ENCODE peak calls at places on chromosomes 16 and 17, in five cellular contexts. One of them, this sample, is unnamed.

GRCh38 chr16:52404546-52404945 is 142.4 kb downstream of the TOX3 start:
- DNase-seq in testis: no peak
- DNase-seq in T-helper 17 cell: no peak
- DNase-seq in astrocyte of the cerebellum: no peak
- DNase-seq in AG10803: no peak
- DNase-seq in this sample: no peak

GRCh38 chr17:7656958-7657715 is 6.4 kb downstream of the ATP1B2 start:
- DNase-seq in T-helper 17 cell: no peak
- DNase-seq in astrocyte of the cerebellum: no peak
- DNase-seq in testis: peak
- DNase-seq in AG10803: no peak
- DNase-seq in this sample: no peak

GRCh38 chr16:27449434-27450188 is 47.6 kb downstream of the IL21R start:
- DNase-seq in T-helper 17 cell: peak
- DNase-seq in testis: no peak
- DNase-seq in AG10803: no peak
- DNase-seq in astrocyte of the cerebellum: no peak
- DNase-seq in this sample: no peak

GRCh38 chr16:51820176-51820575 is 669.1 kb upstream of the SALL1 start:
- DNase-seq in AG10803: no peak
- DNase-seq in astrocyte of the cerebellum: no peak
- DNase-seq in T-helper 17 cell: no peak
- DNase-seq in testis: no peak
- DNase-seq in this sample: no peak

GRCh38 chr16:57115504-57116182 is 23.3 kb downstream of the CPNE2 start:
- DNase-seq in astrocyte of the cerebellum: peak
- DNase-seq in testis: peak
- DNase-seq in AG10803: no peak
- DNase-seq in T-helper 17 cell: no peak
- DNase-seq in this sample: peak

GRCh38 chr17:38460082-38460715 is 31.9 kb downstream of the ARHGAP23 start:
- DNase-seq in T-helper 17 cell: no peak
- DNase-seq in astrocyte of the cerebellum: no peak
- DNase-seq in AG10803: no peak
- DNase-seq in testis: peak
- DNase-seq in this sample: peak

GRCh38 chr16:66858740-66859396 is 14.7 kb downstream of the CA7 start:
- DNase-seq in T-helper 17 cell: no peak
- DNase-seq in astrocyte of the cerebellum: no peak
- DNase-seq in testis: no peak
- DNase-seq in AG10803: peak
- DNase-seq in this sample: no peak

GRCh38 chr16:85947511-85948509 is 48.8 kb downstream of the IRF8 start:
- DNase-seq in astrocyte of the cerebellum: no peak
- DNase-seq in AG10803: no peak
- DNase-seq in testis: no peak
- DNase-seq in T-helper 17 cell: no peak
- DNase-seq in this sample: no peak

GRCh38 chr17:8608001-8608400 is 22.5 kb downstream of the MYH10 start:
- DNase-seq in astrocyte of the cerebellum: no peak
- DNase-seq in testis: no peak
- DNase-seq in T-helper 17 cell: no peak
- DNase-seq in AG10803: no peak
- DNase-seq in this sample: no peak

GRCh38 chr17:8537734-8538133 is 92.8 kb downstream of the MYH10 start:
- DNase-seq in T-helper 17 cell: no peak
- DNase-seq in testis: no peak
- DNase-seq in AG10803: no peak
- DNase-seq in astrocyte of the cerebellum: no peak
- DNase-seq in this sample: no peak

GRCh38 chr17:56099649-56100048 is 53.6 kb upstream of the ANKFN1 start:
- DNase-seq in astrocyte of the cerebellum: no peak
- DNase-seq in AG10803: peak
- DNase-seq in testis: no peak
- DNase-seq in T-helper 17 cell: no peak
- DNase-seq in this sample: no peak

GRCh38 chr16:77905356-77905920 is 116.9 kb upstream of the CLEC3A start:
- DNase-seq in T-helper 17 cell: no peak
- DNase-seq in AG10803: no peak
- DNase-seq in testis: no peak
- DNase-seq in astrocyte of the cerebellum: no peak
- DNase-seq in this sample: no peak

GRCh38 chr17:83171661-83172060 is 92.3 kb downstream of the METRNL start:
- DNase-seq in astrocyte of the cerebellum: no peak
- DNase-seq in AG10803: peak
- DNase-seq in T-helper 17 cell: no peak
- DNase-seq in testis: no peak
- DNase-seq in this sample: no peak

GRCh38 chr17:77842906-77843249 is 115.6 kb upstream of the TNRC6C start:
- DNase-seq in T-helper 17 cell: no peak
- DNase-seq in AG10803: peak
- DNase-seq in testis: no peak
- DNase-seq in astrocyte of the cerebellum: no peak
- DNase-seq in this sample: no peak

GRCh38 chr17:27233783-27234182 is 60.1 kb upstream of the WSB1 start:
- DNase-seq in testis: no peak
- DNase-seq in T-helper 17 cell: no peak
- DNase-seq in AG10803: no peak
- DNase-seq in astrocyte of the cerebellum: no peak
- DNase-seq in this sample: no peak

GRCh38 chr16:48053346-48053745 is 102.4 kb downstream of the ABCC12 start:
- DNase-seq in AG10803: peak
- DNase-seq in astrocyte of the cerebellum: peak
- DNase-seq in testis: peak
- DNase-seq in T-helper 17 cell: no peak
- DNase-seq in this sample: no peak

GRCh38 chr17:48593126-48593829 is at the start of gene HOXB5:
- DNase-seq in astrocyte of the cerebellum: no peak
- DNase-seq in testis: no peak
- DNase-seq in AG10803: no peak
- DNase-seq in T-helper 17 cell: no peak
- DNase-seq in this sample: peak

GRCh38 chr16:30997887-30998711 is 12.3 kb downstream of the STX1B start:
- DNase-seq in AG10803: peak
- DNase-seq in T-helper 17 cell: no peak
- DNase-seq in testis: no peak
- DNase-seq in astrocyte of the cerebellum: peak
- DNase-seq in this sample: no peak

GRCh38 chr17:79652999-79653643 is 42.3 kb upstream of the RBFOX3 start:
- DNase-seq in AG10803: no peak
- DNase-seq in T-helper 17 cell: no peak
- DNase-seq in astrocyte of the cerebellum: no peak
- DNase-seq in testis: no peak
- DNase-seq in this sample: no peak

GRCh38 chr16:66617010-66617434 is 12.5 kb downstream of the CMTM3 start:
- DNase-seq in AG10803: no peak
- DNase-seq in testis: no peak
- DNase-seq in T-helper 17 cell: no peak
- DNase-seq in astrocyte of the cerebellum: no peak
- DNase-seq in this sample: no peak

GRCh38 chr17:42720996-42721583 is 23.8 kb downstream of the EZH1 start:
- DNase-seq in testis: no peak
- DNase-seq in astrocyte of the cerebellum: peak
- DNase-seq in T-helper 17 cell: no peak
- DNase-seq in AG10803: peak
- DNase-seq in this sample: peak

GRCh38 chr17:67183531-67183930 is 61.5 kb downstream of the HELZ start:
- DNase-seq in T-helper 17 cell: no peak
- DNase-seq in AG10803: peak
- DNase-seq in testis: no peak
- DNase-seq in astrocyte of the cerebellum: no peak
- DNase-seq in this sample: no peak

GRCh38 chr16:10970065-10970464 is 25.7 kb downstream of the CLEC16A start:
- DNase-seq in T-helper 17 cell: no peak
- DNase-seq in AG10803: no peak
- DNase-seq in astrocyte of the cerebellum: no peak
- DNase-seq in testis: no peak
- DNase-seq in this sample: no peak

GRCh38 chr16:81627024-81627423 is 152.1 kb upstream of the PLCG2 start:
- DNase-seq in testis: no peak
- DNase-seq in astrocyte of the cerebellum: no peak
- DNase-seq in AG10803: peak
- DNase-seq in T-helper 17 cell: no peak
- DNase-seq in this sample: no peak

GRCh38 chr17:48636177-48637018 is 10.2 kb upstream of the HOXB9 start:
- DNase-seq in T-helper 17 cell: peak
- DNase-seq in testis: peak
- DNase-seq in AG10803: peak
- DNase-seq in astrocyte of the cerebellum: no peak
- DNase-seq in this sample: peak

GRCh38 chr17:40956401-40957254 is 10.1 kb downstream of the KRT39 start:
- DNase-seq in astrocyte of the cerebellum: peak
- DNase-seq in testis: no peak
- DNase-seq in AG10803: peak
- DNase-seq in T-helper 17 cell: no peak
- DNase-seq in this sample: no peak

GRCh38 chr16:73382921-73383594 is 335.1 kb upstream of the ZFHX3 start:
- DNase-seq in T-helper 17 cell: no peak
- DNase-seq in AG10803: no peak
- DNase-seq in testis: no peak
- DNase-seq in astrocyte of the cerebellum: no peak
- DNase-seq in this sample: no peak